ENCODE peak calls at places on chromosomes 4 and X, in eight cellular contexts. Z is cardiac muscle cell, J is SK-N-SH, O is K562, V is suprapubic skin, M is lower lobe of right lung, B is stomach, H is IMR-90. D is an unnamed sample. For H3K27me3, the result is how much of the 10 kb centered on the place peaks cover.

GRCh38 chrX:41082783-41083182 is 2.5 kb upstream of the USP9X start:
- DNase-seq in H (no peak), Z (no peak), V (no peak), B (no peak), M (no peak), J (no peak), O (peak), D (no peak)

GRCh38 chr4:73142995-73143547 is 73.6 kb upstream of the COX18 start:
- DNase-seq in M (no peak), Z (peak), B (no peak), V (no peak), O (no peak), H (no peak), J (no peak), D (no peak)

GRCh38 chr4:140156529-140157171 is 2.7 kb upstream of the MAML3 start:
- DNase-seq in V (no peak), B (no peak), Z (no peak), J (no peak), O (no peak), M (no peak), H (no peak), D (no peak)

GRCh38 chrX:82734140-82734539 is 774.0 kb upstream of the POU3F4 start:
- DNase-seq in V (no peak), Z (no peak), O (no peak), M (no peak), J (no peak), H (no peak), B (no peak), D (no peak)

GRCh38 chrX:105552395-105552794 is 269.9 kb upstream of the NRK start:
- DNase-seq in B (no peak), J (no peak), M (no peak), V (no peak), Z (peak), O (no peak), H (no peak), D (no peak)

GRCh38 chr4:30844861-30845582 is 124.9 kb downstream of the PCDH7 start:
- DNase-seq in M (no peak), B (no peak), O (no peak), Z (no peak), H (no peak), J (no peak), V (no peak), D (no peak)

GRCh38 chr4:110294165-110294564 is 95.8 kb upstream of the ELOVL6 start:
- DNase-seq in V (no peak), H (peak), Z (no peak), M (no peak), J (no peak), O (no peak), B (no peak), D (no peak)

GRCh38 chrX:46531442-46531841 is 13.8 kb downstream of the ZNF674 start:
- DNase-seq in V (no peak), Z (no peak), M (no peak), H (no peak), O (peak), B (no peak), J (no peak), D (no peak)

GRCh38 chrX:87571965-87572364 is 54.4 kb downstream of the KLHL4 start:
- DNase-seq in H (no peak), B (no peak), Z (peak), M (no peak), O (no peak), J (no peak), V (no peak), D (no peak)

GRCh38 chr4:68447201-68447600 is at the start of gene TMPRSS11E:
- DNase-seq in H (no peak), M (no peak), O (no peak), V (no peak), B (no peak), J (no peak), Z (no peak), D (no peak)

GRCh38 chr4:64341711-64342110 is 67.5 kb downstream of the TECRL start:
- DNase-seq in M (no peak), O (no peak), B (no peak), Z (no peak), H (no peak), J (no peak), V (no peak), D (no peak)

GRCh38 chr4:74840931-74841330 is 46.6 kb upstream of the BTC start:
- DNase-seq in V (no peak), B (no peak), H (no peak), O (no peak), J (no peak), M (no peak), Z (peak), D (no peak)

GRCh38 chr4:94277539-94277938 is 65.1 kb downstream of the HPGDS start:
- DNase-seq in M (no peak), O (no peak), H (peak), B (no peak), V (no peak), Z (peak), J (no peak), D (no peak)

GRCh38 chr4:39526810-39527295 is 386 bp downstream of the UGDH start:
- DNase-seq in O (no peak), J (no peak), V (no peak), H (no peak), M (no peak), Z (no peak), B (no peak), D (peak)

GRCh38 chr4:121252224-121252806 is 88.2 kb upstream of the TNIP3 start:
- DNase-seq in V (no peak), Z (peak), O (peak), J (peak), H (peak), B (peak), M (peak), D (no peak)

GRCh38 chr4:68021185-68021584 is 57.9 kb upstream of the TMPRSS11A start:
- DNase-seq in H (no peak), M (no peak), J (no peak), B (no peak), V (no peak), O (peak), Z (peak), D (no peak)

GRCh38 chr4:81814909-81815539 is 343.3 kb upstream of the RASGEF1B start:
- DNase-seq in O (no peak), H (no peak), V (no peak), M (no peak), B (no peak), J (no peak), Z (peak), D (no peak)

GRCh38 chr4:27861802-27862201 is 1001.2 kb downstream of the STIM2 start:
- DNase-seq in H (peak), O (no peak), B (no peak), Z (peak), J (no peak), V (no peak), M (no peak), D (no peak)

GRCh38 chr4:70838972-70839536 is 636 bp downstream of the GRSF1 start:
- DNase-seq in M (peak), B (peak), H (peak), V (peak), O (peak), J (peak), Z (peak), D (peak)

GRCh38 chr4:34636623-34637022 is 1607.7 kb downstream of the ARAP2 start:
- DNase-seq in M (no peak), B (no peak), J (no peak), H (no peak), V (no peak), O (no peak), Z (no peak), D (no peak)

GRCh38 chr4:8101213-8101781 is 57.3 kb downstream of the ABLIM2 start:
- DNase-seq in Z (peak), O (no peak), V (no peak), J (no peak), B (no peak), H (no peak), M (peak), D (no peak)

DNA sequence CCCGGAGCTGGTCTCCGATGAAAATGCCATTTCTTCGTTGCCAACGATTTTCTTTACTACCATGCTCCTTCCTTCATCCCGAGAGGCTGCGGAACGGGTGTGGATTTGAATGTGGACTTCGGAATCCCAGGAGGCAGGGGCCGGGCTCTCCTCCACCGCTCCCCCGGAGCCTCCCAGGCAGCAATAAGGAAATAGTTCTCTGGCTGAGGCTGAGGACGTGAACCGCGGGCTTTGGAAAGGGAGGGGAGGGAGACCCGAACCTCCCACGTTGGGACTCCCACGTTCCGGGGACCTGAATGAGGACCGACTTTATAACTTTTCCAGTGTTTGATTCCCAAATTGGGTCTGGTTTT is 14.4 kb downstream of the SHOX start:
- DNase-seq in O (no peak), Z (no peak), H (no peak), V (no peak), J (no peak), B (no peak), M (no peak), D (no peak)
- H3K27me3 ChIP-seq in O (under half), Z (half or more), H (under half), V (half or more), J (under half), B (half or more), M (under half), D (under half)

DNA sequence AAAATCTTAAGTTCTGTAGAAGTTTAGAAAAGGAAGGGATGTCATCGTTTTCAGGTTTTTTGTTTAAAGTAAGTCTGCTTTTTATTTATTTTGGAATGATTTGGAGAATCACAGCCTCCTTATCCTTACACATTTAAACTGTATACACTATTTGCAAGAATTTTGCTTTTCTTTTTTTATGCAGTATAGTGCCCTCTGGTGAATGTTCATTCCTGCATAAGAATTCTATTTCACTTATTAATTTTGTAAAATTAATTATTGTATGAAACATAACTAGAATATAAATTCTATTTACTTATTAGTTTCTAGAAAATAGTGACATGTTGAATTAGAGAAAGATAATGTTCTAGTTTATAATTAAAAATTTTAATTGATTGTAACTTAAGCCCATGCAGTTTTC is 44.6 kb downstream of the DACH2 start:
- DNase-seq in Z (no peak), O (no peak), V (no peak), H (no peak), M (no peak), B (no peak), J (no peak), D (no peak)
- H3K27ac ChIP-seq in Z (no peak), O (no peak), V (no peak), H (no peak), M (no peak), B (no peak), J (no peak), D (no peak)

DNA sequence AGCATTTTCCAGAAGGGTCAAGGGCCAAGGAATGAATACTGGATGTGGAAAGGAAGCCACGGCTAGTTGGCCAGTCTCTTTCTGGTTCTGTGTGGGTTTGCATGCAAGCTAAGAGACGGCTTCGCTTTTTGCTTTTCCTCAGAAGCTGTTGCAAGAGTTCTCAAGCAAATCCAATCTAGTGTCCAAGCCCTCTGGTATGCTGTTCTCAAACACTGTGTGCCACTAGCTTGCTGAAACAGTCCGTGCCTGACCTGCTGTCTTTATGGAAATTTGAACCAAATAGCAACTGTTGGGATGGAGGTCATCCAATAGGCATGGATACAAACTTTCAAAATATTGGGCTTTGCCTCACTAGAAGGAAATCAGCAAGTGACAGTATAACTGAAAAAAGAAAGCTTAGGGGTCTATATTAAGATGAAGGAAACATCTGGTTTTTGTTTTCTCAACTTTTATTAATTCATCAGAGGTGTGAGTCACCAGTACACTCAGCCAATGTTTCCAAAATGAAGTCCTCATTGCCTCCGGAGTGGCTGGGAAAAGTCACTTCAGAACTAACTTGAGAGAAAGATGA is 70.5 kb downstream of the SLC9A6 start:
- DNase-seq in B (no peak), V (no peak), Z (peak), H (peak), O (no peak), M (no peak), J (no peak), D (no peak)
- H3K4me3 ChIP-seq in B (no peak), V (no peak), Z (no peak), H (no peak), O (no peak), M (no peak), J (peak), D (no peak)

GRCh38 chr4:133188433-133189175 is 39.5 kb downstream of the PCDH10 start:
- DNase-seq in O (peak), H (no peak), B (no peak), M (no peak), V (no peak), Z (no peak), J (no peak), D (no peak)
- H3K27me3 ChIP-seq in O (under half), H (under half), B (under half), M (under half), V (under half), Z (under half), J (under half), D (under half)

GRCh38 chr4:42328978-42329377 is 68.3 kb upstream of the SHISA3 start:
- DNase-seq in Z (no peak), V (no peak), J (no peak), H (no peak), B (no peak), M (no peak), O (no peak), D (no peak)
- H3K27ac ChIP-seq in Z (no peak), V (no peak), J (no peak), H (no peak), B (no peak), M (no peak), O (no peak), D (no peak)

GRCh38 chrX:331772-332495 is 13.3 kb upstream of the GTPBP6 start:
- DNase-seq in V (no peak), H (no peak), O (no peak), B (no peak), M (peak), J (no peak), Z (no peak), D (no peak)

GRCh38 chrX:332496-332860 is 13.9 kb upstream of the GTPBP6 start:
- DNase-seq in B (no peak), J (no peak), M (peak), H (no peak), V (no peak), Z (no peak), O (no peak), D (no peak)

GRCh38 chrX:331145-331771 is 12.7 kb upstream of the GTPBP6 start:
- DNase-seq in H (peak), B (no peak), V (no peak), M (peak), O (no peak), Z (peak), J (peak), D (no peak)

GRCh38 chrX:329291-329910 is 10.8 kb upstream of the GTPBP6 start:
- DNase-seq in M (no peak), J (no peak), Z (no peak), H (no peak), B (no peak), O (no peak), V (peak), D (no peak)

DNA sequence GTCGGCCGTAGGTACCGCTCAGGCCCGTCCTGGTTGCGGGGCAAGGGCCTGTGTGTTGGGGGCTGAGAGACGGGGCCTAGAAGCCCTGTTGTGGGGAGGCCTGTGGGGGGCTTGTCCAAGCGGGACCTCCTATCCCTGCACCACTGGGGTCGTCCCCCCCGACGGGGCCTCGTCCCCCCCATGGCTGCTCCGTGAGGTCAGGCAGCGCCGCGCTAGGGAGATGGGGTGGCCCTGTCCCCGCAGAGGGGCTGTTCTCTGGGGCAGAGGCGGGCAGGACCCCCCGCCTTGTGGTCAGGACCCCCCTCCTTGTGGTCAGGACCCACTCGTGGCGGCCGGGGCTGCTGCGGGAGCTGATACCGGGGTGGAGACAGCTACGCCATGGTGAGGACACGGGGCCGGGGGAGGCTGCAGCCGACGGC is 12.1 kb upstream of the GTPBP6 start:
- DNase-seq in M (peak), J (peak), O (no peak), H (no peak), Z (no peak), V (peak), B (no peak), D (no peak)
- H3K4me3 ChIP-seq in M (peak), J (no peak), O (no peak), H (no peak), Z (no peak), V (peak), B (peak), D (no peak)

DNA sequence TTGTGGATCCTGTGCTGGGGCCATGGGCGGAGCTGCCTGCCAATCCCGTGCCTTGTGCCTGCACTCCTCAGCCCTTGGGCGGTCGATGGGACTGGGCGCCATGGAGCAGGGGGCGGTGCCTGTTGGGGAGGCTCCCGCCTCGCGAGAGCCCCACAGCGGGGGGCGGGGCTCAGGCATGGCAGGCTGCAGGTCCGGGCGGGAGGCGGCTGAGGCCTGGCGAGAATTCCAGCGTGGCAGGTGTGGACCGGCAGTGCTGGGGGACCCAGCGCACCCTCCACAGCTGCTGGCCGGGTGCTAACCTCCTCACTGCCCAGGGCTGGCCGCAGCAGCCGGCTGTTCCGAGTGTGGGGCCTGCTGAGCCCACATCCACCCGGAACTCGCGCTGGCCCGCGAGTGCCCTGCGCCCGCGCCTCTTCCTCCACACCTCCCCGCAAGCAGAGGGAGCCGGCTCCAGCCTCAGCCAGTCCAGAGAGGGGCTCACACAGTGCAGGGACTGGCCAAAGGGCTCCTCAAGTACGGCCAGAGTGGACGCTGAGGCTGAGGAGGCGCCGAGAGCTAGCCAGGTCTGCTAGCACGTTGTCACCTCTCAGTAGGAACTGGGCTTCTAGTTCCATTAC is 85.9 kb downstream of the GBA3 start:
- DNase-seq in M (peak), Z (no peak), V (no peak), O (peak), B (no peak), J (no peak), H (no peak), D (no peak)
- H3K27me3 ChIP-seq in M (under half), Z (under half), V (under half), O (under half), B (under half), J (under half), H (under half), D (under half)

D was measured in effector memory CD4-positive, alpha-beta T cell.